ENCODE peak calls at places on chromosomes 12 and 14, in ten cellular contexts. C is body of pancreas, I is spleen, R is cardiac muscle cell, J is GM06990, X is foreskin keratinocyte, H is brain microvascular endothelial cell, G is psoas muscle, Z is right lobe of liver, K is IMR-90. Y is an unnamed sample.
A peak's percentile ranks its signal among the peaks of the same experiment; 100 is the strongest.

GRCh38 chr12:28939427-28939826 is 209.7 kb upstream of the FAR2 start:
- DNase-seq in C (no peak), I (no peak), R (no peak), J (no peak), X (no peak), H (peak; percentile 56), G (no peak), Z (no peak), K (peak; percentile 19), Y (no peak)

GRCh38 chr12:23084236-23084995 is 459.4 kb downstream of the ETNK1 start:
- DNase-seq in C (no peak), I (no peak), R (no peak), J (no peak), X (peak; percentile 99), H (peak; percentile 94), G (no peak), Z (no peak), K (peak; percentile 95), Y (peak; percentile 63)

GRCh38 chr12:124311292-124312109 is 16.6 kb downstream of the RFLNA start:
- DNase-seq in C (no peak), I (no peak), R (no peak), J (no peak), X (no peak), H (no peak), G (no peak), Z (no peak), K (no peak), Y (no peak)

GRCh38 chr12:113173081-113173698 is 12.1 kb downstream of the DDX54 start:
- DNase-seq in C (no peak), I (no peak), R (no peak), J (peak; percentile 59), X (no peak), H (no peak), G (no peak), Z (no peak), K (no peak), Y (no peak)

GRCh38 chr12:38926501-38926900 is 21.1 kb upstream of the CPNE8 start:
- DNase-seq in C (no peak), I (no peak), R (no peak), J (no peak), X (no peak), H (no peak), G (no peak), Z (no peak), K (no peak), Y (no peak)

GRCh38 chr14:51319181-51319597 is 79.1 kb downstream of the TMX1 start:
- DNase-seq in C (no peak), I (no peak), R (peak; percentile 61), J (no peak), X (no peak), H (no peak), G (no peak), Z (no peak), K (no peak), Y (no peak)

GRCh38 chr14:97491697-97492096 is 694.5 kb downstream of the VRK1 start:
- DNase-seq in C (peak; percentile 11), I (no peak), R (no peak), J (no peak), X (no peak), H (no peak), G (no peak), Z (peak; percentile 69), K (no peak), Y (no peak)

GRCh38 chr12:88496429-88497190 is 83.7 kb downstream of the KITLG start:
- DNase-seq in C (no peak), I (no peak), R (no peak), J (no peak), X (no peak), H (no peak), G (no peak), Z (no peak), K (no peak), Y (no peak)

GRCh38 chr12:101021911-101022388 is 188.1 kb downstream of the SLC5A8 start:
- DNase-seq in C (no peak), I (no peak), R (no peak), J (no peak), X (peak; percentile 89), H (peak; percentile 3), G (no peak), Z (no peak), K (peak; percentile 90), Y (no peak)

GRCh38 chr12:117027251-117028086 is 71.7 kb downstream of the TESC start:
- DNase-seq in C (no peak), I (peak; percentile 68), R (no peak), J (no peak), X (no peak), H (no peak), G (no peak), Z (no peak), K (no peak), Y (no peak)

GRCh38 chr12:92488735-92489134 is 214.1 kb upstream of the PLEKHG7 start:
- DNase-seq in C (no peak), I (no peak), R (no peak), J (no peak), X (no peak), H (no peak), G (no peak), Z (no peak), K (no peak), Y (no peak)

GRCh38 chr12:116222358-116222757 is 55.1 kb downstream of the MED13L start:
- DNase-seq in C (peak; percentile 80), I (no peak), R (no peak), J (no peak), X (peak; percentile 76), H (peak; percentile 93), G (no peak), Z (no peak), K (peak; percentile 94), Y (peak; percentile 66)

GRCh38 chr12:22856120-22856699 is 231.2 kb downstream of the ETNK1 start:
- DNase-seq in C (no peak), I (no peak), R (peak; percentile 47), J (no peak), X (no peak), H (no peak), G (no peak), Z (no peak), K (peak; percentile 45), Y (no peak)

GRCh38 chr14:35292770-35293561 is 784 bp downstream of the PSMA6 start:
- DNase-seq in C (no peak), I (no peak), R (no peak), J (no peak), X (no peak), H (no peak), G (no peak), Z (no peak), K (peak; percentile 4), Y (no peak)

GRCh38 chr14:65043893-65044595 is 57.3 kb downstream of the FNTB start:
- DNase-seq in C (no peak), I (no peak), R (no peak), J (no peak), X (no peak), H (no peak), G (no peak), Z (no peak), K (no peak), Y (no peak)

GRCh38 chr12:59055204-59055839 is 135.0 kb upstream of the LRIG3 start:
- DNase-seq in C (no peak), I (no peak), R (no peak), J (no peak), X (peak; percentile 95), H (peak; percentile 75), G (no peak), Z (no peak), K (peak; percentile 83), Y (no peak)

GRCh38 chr12:17999174-17999801 is 90.7 kb downstream of the RERGL start:
- DNase-seq in C (no peak), I (no peak), R (no peak), J (no peak), X (no peak), H (no peak), G (no peak), Z (no peak), K (no peak), Y (no peak)

GRCh38 chr12:115752151-115752550 is 525.3 kb downstream of the MED13L start:
- DNase-seq in C (no peak), I (no peak), R (no peak), J (no peak), X (no peak), H (peak; percentile 28), G (no peak), Z (no peak), K (peak; percentile 54), Y (no peak)

GRCh38 chr14:38618514-38618913 is 362.6 kb upstream of the CLEC14A start:
- DNase-seq in C (no peak), I (no peak), R (no peak), J (no peak), X (no peak), H (no peak), G (no peak), Z (no peak), K (no peak), Y (no peak)

GRCh38 chr14:94122438-94122837 is 7.0 kb downstream of the IFI27L2 start:
- DNase-seq in C (no peak), I (no peak), R (no peak), J (no peak), X (no peak), H (no peak), G (no peak), Z (no peak), K (no peak), Y (no peak)

GRCh38 chr14:73943083-73943482 is 6.8 kb downstream of the FAM161B start:
- DNase-seq in C (no peak), I (no peak), R (no peak), J (no peak), X (peak; percentile 12), H (peak; percentile 39), G (no peak), Z (no peak), K (peak; percentile 71), Y (no peak)

GRCh38 chr12:114399664-114400211 is 6.2 kb downstream of the TBX5 start:
- DNase-seq in C (no peak), I (no peak), R (no peak), J (no peak), X (no peak), H (no peak), G (no peak), Z (no peak), K (peak; percentile 95), Y (no peak)
- H3K27me3 ChIP-seq in C (peaks cover 50% of the 10 kb centered on the region), I (peaks cover 80% of the 10 kb centered on the region), R (peaks cover 66% of the 10 kb centered on the region), J (peaks cover 5% of the 10 kb centered on the region), X (peaks cover 100% of the 10 kb centered on the region), H (peaks cover 86% of the 10 kb centered on the region), G (peaks cover 57% of the 10 kb centered on the region), Z (peaks cover 7% of the 10 kb centered on the region), K (no peaks in the 10 kb centered on the region), Y (peaks cover 100% of the 10 kb centered on the region)

GRCh38 chr12:1429980-1430379 is 164.4 kb downstream of the FBXL14 start:
- DNase-seq in C (no peak), I (no peak), R (no peak), J (no peak), X (no peak), H (peak; percentile 37), G (no peak), Z (no peak), K (peak; percentile 80), Y (no peak)
- TF ChIP-seq CTCF in C (no peak), I (no peak), R (no peak), J (no peak), X (no peak), H (peak; percentile 14), G (no peak), Z (no peak), K (no peak), Y (no peak)

GRCh38 chr14:76313303-76313702 is 62.6 kb upstream of the ESRRB start:
- DNase-seq in C (no peak), I (no peak), R (no peak), J (no peak), X (no peak), H (no peak), G (no peak), Z (no peak), K (no peak), Y (peak; percentile 32)
- H3K27me3 ChIP-seq in C (no peaks in the 10 kb centered on the region), I (peaks cover 4% of the 10 kb centered on the region), R (no peaks in the 10 kb centered on the region), J (no peaks in the 10 kb centered on the region), X (peaks cover 47% of the 10 kb centered on the region), H (peaks cover 10% of the 10 kb centered on the region), G (no peaks in the 10 kb centered on the region), Z (no peaks in the 10 kb centered on the region), K (peaks cover 28% of the 10 kb centered on the region), Y (no peaks in the 10 kb centered on the region)

GRCh38 chr12:31959701-31960391 is 631 bp downstream of the RESF1 start:
- DNase-seq in C (peak; percentile 73), I (peak; percentile 80), R (peak; percentile 58), J (no peak), X (peak; percentile 45), H (peak; percentile 50), G (peak; percentile 67), Z (peak; percentile 85), K (peak; percentile 61), Y (peak; percentile 59)
- TF ChIP-seq CTCF in C (no peak), I (peak; percentile 33), R (peak; percentile 16), J (peak; percentile 7), X (peak; percentile 51), H (peak; percentile 34), G (no peak), Z (no peak), K (peak; percentile 21), Y (peak; percentile 41)

Y was measured in RWPE2.